ENCODE peak calls at places on chromosomes 3 and 15, in seven cellular contexts. W is spleen, O is endodermal cell, F is tibial nerve, B is neural progenitor cell, Z is thoracic aorta, A is psoas muscle. J is an unnamed sample.

GRCh38 chr15:77021088-77021481 is 26.2 kb downstream of the PSTPIP1 start:
- DNase-seq in O (peak; percentile 28), F (no peak), B (no peak), W (peak; percentile 61), Z (no peak), A (no peak), J (no peak)

GRCh38 chr3:1092771-1093170 is at the start of gene CNTN6:
- DNase-seq in B (peak; percentile 81), W (no peak), Z (no peak), O (no peak), F (no peak), A (no peak), J (no peak)

GRCh38 chr15:85047271-85047948 is 65.8 kb downstream of the PDE8A start:
- DNase-seq in Z (no peak), A (no peak), O (no peak), B (no peak), W (no peak), F (peak; percentile 33), J (peak; percentile 58)

GRCh38 chr15:23503546-23503945 is 56.5 kb upstream of the GOLGA6L2 start:
- DNase-seq in O (no peak), Z (no peak), F (no peak), B (no peak), W (no peak), A (no peak), J (no peak)

GRCh38 chr3:155504682-155505081 is 211.2 kb upstream of the STRIT1 start:
- DNase-seq in W (no peak), F (no peak), B (no peak), Z (no peak), A (no peak), O (no peak), J (no peak)

GRCh38 chr3:15707779-15708178 is 90.0 kb downstream of the ANKRD28 start:
- DNase-seq in F (no peak), O (no peak), W (no peak), B (no peak), A (no peak), Z (no peak), J (no peak)

GRCh38 chr3:135896613-135897012 is 68.9 kb upstream of the PPP2R3A start:
- DNase-seq in B (no peak), A (no peak), F (no peak), O (no peak), W (no peak), Z (no peak), J (peak; percentile 5)

GRCh38 chr3:7630351-7630911 is 769.5 kb downstream of the GRM7 start:
- DNase-seq in Z (no peak), W (no peak), F (no peak), A (no peak), B (no peak), O (no peak), J (no peak)

GRCh38 chr3:66383998-66384745 is 116.7 kb downstream of the LRIG1 start:
- DNase-seq in F (no peak), A (no peak), Z (no peak), O (peak; percentile 30), B (no peak), W (no peak), J (no peak)

GRCh38 chr3:176697284-176697889 is 499.9 kb downstream of the TBL1XR1 start:
- DNase-seq in F (no peak), Z (no peak), W (no peak), A (no peak), B (no peak), O (peak; percentile 80), J (no peak)

GRCh38 chr15:25712961-25713355 is 150.2 kb downstream of the ATP10A start:
- DNase-seq in B (no peak), O (peak; percentile 26), A (no peak), W (peak; percentile 51), F (no peak), Z (no peak), J (no peak)

GRCh38 chr3:50617096-50617791 is at the start of gene MAPKAPK3:
- DNase-seq in W (peak; percentile 92), Z (no peak), A (peak; percentile 69), B (peak; percentile 75), O (no peak), F (no peak), J (no peak)

GRCh38 chr3:81440666-81441065 is 320.8 kb downstream of the GBE1 start:
- DNase-seq in Z (no peak), B (no peak), A (no peak), W (no peak), F (no peak), O (no peak), J (no peak)

GRCh38 chr15:94327356-94327936 is 96.1 kb downstream of the MCTP2 start:
- DNase-seq in W (no peak), F (peak; percentile 33), B (peak; percentile 34), Z (no peak), A (no peak), O (no peak), J (no peak)

GRCh38 chr3:134563614-134564013 is 77.8 kb downstream of the CEP63 start:
- DNase-seq in O (no peak), B (no peak), F (no peak), W (no peak), A (no peak), Z (no peak), J (no peak)

DNA sequence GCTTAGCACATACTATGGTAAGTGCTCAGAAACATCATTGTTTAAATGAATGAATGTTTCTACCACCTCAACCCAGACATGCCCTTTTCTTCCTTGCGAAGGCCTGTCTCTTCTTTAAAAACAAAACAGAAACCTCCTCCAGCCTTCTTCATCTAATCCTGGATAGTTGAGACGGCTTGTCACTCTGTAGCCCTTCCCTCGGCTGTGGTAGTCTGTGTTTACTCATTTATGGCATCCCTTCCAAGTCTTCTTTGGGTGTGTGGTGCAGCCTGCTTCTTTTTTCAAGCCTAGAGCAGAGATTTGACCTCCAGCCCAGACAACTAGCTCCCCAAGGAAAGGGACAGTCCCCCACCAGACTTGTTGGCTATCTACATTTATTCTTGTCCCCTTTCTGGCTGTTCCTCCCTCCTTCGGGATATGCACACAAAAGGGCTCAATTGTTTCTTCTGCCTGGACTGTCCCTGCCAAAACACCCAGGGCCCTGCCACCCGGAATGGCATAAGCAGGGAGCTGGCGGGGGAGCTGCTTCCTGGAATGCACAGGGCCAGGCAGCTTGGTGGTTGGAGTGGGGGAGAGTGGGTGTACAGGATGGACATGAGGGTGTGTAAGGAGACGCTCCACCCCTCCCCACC is 67.8 kb downstream of the ITGA11 start:
- DNase-seq in O (no peak), F (no peak), A (peak; percentile 40), W (no peak), Z (no peak), B (no peak), J (peak; percentile 26)
- H3K9me3 ChIP-seq in O (no peaks in the 10 kb centered on the region), F (no peaks in the 10 kb centered on the region), A (no peaks in the 10 kb centered on the region), W (no peaks in the 10 kb centered on the region), Z (no peaks in the 10 kb centered on the region), B (no peaks in the 10 kb centered on the region), J (no peaks in the 10 kb centered on the region)

DNA sequence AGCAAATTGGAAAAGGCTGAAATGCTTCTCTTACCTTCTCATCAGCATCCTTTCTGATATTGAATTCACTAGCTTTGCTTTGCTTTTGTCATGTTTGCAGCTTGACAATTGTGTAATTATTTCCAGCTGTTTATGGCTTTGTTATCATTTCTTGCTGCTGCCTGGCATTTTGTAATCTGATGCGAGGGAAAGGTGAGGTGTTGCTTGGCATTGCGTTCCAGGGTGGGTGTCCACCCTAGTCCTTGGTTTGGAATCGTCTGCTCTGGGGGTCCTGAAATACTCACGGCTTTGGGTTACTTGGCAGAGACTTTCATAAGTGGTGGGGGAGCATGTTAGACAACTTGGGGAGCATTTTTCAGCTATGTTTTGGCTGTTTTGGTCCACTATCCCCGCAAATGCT is 3.0 kb downstream of the CACNA2D3 start:
- DNase-seq in W (no peak), B (no peak), O (no peak), Z (no peak), F (no peak), A (no peak), J (no peak)
- H3K27me3 ChIP-seq in W (peaks cover 16% of the 10 kb centered on the region), B (peaks cover 73% of the 10 kb centered on the region), O (peaks cover 69% of the 10 kb centered on the region), Z (no peaks in the 10 kb centered on the region), F (peaks cover 21% of the 10 kb centered on the region), A (no peaks in the 10 kb centered on the region), J (peaks cover 7% of the 10 kb centered on the region)

GRCh38 chr3:13879102-13879945 is 547 bp downstream of the WNT7A start:
- DNase-seq in F (no peak), B (peak; percentile 60), Z (no peak), O (peak; percentile 86), W (no peak), A (no peak), J (no peak)
- H3K4me3 ChIP-seq in F (no peak overlapping the region), B (peak overlapping the region; percentile 41), Z (peak overlapping the region; percentile 63), O (peak overlapping the region; percentile 62), W (peak overlapping the region; percentile 72), A (peak overlapping the region; percentile 46), J (no peak overlapping the region)

GRCh38 chr3:94106268-94106667 is 43.4 kb downstream of the NSUN3 start:
- DNase-seq in A (no peak), F (no peak), B (no peak), W (no peak), O (no peak), Z (no peak), J (no peak)

GRCh38 chr3:94114667-94115066 is 51.8 kb downstream of the NSUN3 start:
- DNase-seq in F (no peak), Z (no peak), O (no peak), A (no peak), B (no peak), W (no peak), J (no peak)

GRCh38 chr3:94115482-94115881 is 52.6 kb downstream of the NSUN3 start:
- DNase-seq in O (no peak), Z (no peak), W (no peak), F (peak; percentile 23), B (peak; percentile 33), A (no peak), J (no peak)

DNA sequence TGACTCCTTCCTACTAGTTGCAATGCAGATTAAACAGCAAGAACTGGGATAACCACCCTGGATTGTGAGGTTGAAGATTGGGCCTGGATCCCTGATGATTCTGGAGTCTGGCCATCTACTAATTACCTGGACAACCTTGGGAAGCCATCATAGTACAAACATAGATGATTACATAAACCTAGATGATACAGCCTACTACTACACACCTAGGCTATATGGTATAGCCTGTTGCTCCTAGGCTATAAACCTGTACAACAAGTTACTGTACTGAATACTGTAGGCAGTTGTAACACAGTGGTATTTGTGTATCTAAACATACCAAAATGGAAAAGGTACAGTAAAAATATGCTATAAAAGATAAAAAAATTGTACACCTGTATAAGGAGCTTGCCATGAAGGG is 48.0 kb downstream of the NSUN3 start:
- DNase-seq in F (no peak), O (no peak), Z (no peak), B (no peak), A (no peak), W (no peak), J (no peak)
- H3K9me3 ChIP-seq in F (no peaks in the 10 kb centered on the region), O (peaks cover 12% of the 10 kb centered on the region), Z (no peaks in the 10 kb centered on the region), B (no peaks in the 10 kb centered on the region), A (no peaks in the 10 kb centered on the region), W (no peaks in the 10 kb centered on the region), J (no peaks in the 10 kb centered on the region)

GRCh38 chr15:68730491-68731317 is 90.0 kb downstream of the ANP32A start:
- DNase-seq in Z (no peak), A (no peak), W (no peak), B (peak; percentile 61), F (peak; percentile 57), O (peak; percentile 82), J (peak; percentile 34)
- H3K27me3 ChIP-seq in Z (no peaks in the 10 kb centered on the region), A (no peaks in the 10 kb centered on the region), W (no peaks in the 10 kb centered on the region), B (no peaks in the 10 kb centered on the region), F (no peaks in the 10 kb centered on the region), O (no peaks in the 10 kb centered on the region), J (no peaks in the 10 kb centered on the region)

J was measured in MG63.